ENCODE peak calls at places on chromosomes 11 and 22, in six cellular contexts. One of them, this sample, is unnamed.

GRCh38 chr22:49377306-49377705 is 450.4 kb downstream of the BRD1 start:
- DNase-seq in COR-L47: no peak
- DNase-seq in hypothalamus: no peak
- DNase-seq in body of pancreas: no peak
- DNase-seq in heart right ventricle: no peak
- DNase-seq in EH: no peak
- DNase-seq in this sample: no peak

GRCh38 chr11:32960553-32961164 is 55.0 kb upstream of the DEPDC7 start:
- DNase-seq in COR-L47: peak
- DNase-seq in hypothalamus: no peak
- DNase-seq in body of pancreas: no peak
- DNase-seq in heart right ventricle: no peak
- DNase-seq in EH: peak
- DNase-seq in this sample: peak

GRCh38 chr22:49276567-49276966 is 551.1 kb downstream of the BRD1 start:
- DNase-seq in COR-L47: no peak
- DNase-seq in hypothalamus: no peak
- DNase-seq in body of pancreas: no peak
- DNase-seq in heart right ventricle: no peak
- DNase-seq in EH: no peak
- DNase-seq in this sample: no peak

GRCh38 chr22:39556970-39557811 is 13.4 kb upstream of the CACNA1I start:
- DNase-seq in COR-L47: peak
- DNase-seq in hypothalamus: no peak
- DNase-seq in body of pancreas: no peak
- DNase-seq in heart right ventricle: no peak
- DNase-seq in EH: peak
- DNase-seq in this sample: no peak

GRCh38 chr11:34232810-34233209 is 125.0 kb downstream of the ABTB2 start:
- DNase-seq in COR-L47: no peak
- DNase-seq in hypothalamus: no peak
- DNase-seq in body of pancreas: no peak
- DNase-seq in heart right ventricle: no peak
- DNase-seq in EH: no peak
- DNase-seq in this sample: no peak

GRCh38 chr22:42294034-42294985 is 23.9 kb upstream of the TCF20 start:
- DNase-seq in COR-L47: peak
- DNase-seq in hypothalamus: no peak
- DNase-seq in body of pancreas: peak
- DNase-seq in heart right ventricle: peak
- DNase-seq in EH: peak
- DNase-seq in this sample: peak

GRCh38 chr22:38176170-38176741 is 5.4 kb downstream of the PLA2G6 start:
- DNase-seq in COR-L47: no peak
- DNase-seq in hypothalamus: no peak
- DNase-seq in body of pancreas: peak
- DNase-seq in heart right ventricle: peak
- DNase-seq in EH: peak
- DNase-seq in this sample: no peak

GRCh38 chr11:128482512-128483191 is 104.7 kb downstream of the ETS1 start:
- DNase-seq in COR-L47: no peak
- DNase-seq in hypothalamus: no peak
- DNase-seq in body of pancreas: no peak
- DNase-seq in heart right ventricle: no peak
- DNase-seq in EH: peak
- DNase-seq in this sample: no peak

GRCh38 chr11:13550761-13551160 is 55.0 kb upstream of the PTH start:
- DNase-seq in COR-L47: no peak
- DNase-seq in hypothalamus: no peak
- DNase-seq in body of pancreas: no peak
- DNase-seq in heart right ventricle: no peak
- DNase-seq in EH: no peak
- DNase-seq in this sample: no peak

GRCh38 chr11:132032555-132032954 is 662.1 kb downstream of the NTM start:
- DNase-seq in COR-L47: no peak
- DNase-seq in hypothalamus: no peak
- DNase-seq in body of pancreas: no peak
- DNase-seq in heart right ventricle: no peak
- DNase-seq in EH: peak
- DNase-seq in this sample: no peak

GRCh38 chr11:16612801-16613400 is 125.5 kb upstream of the C11orf58 start:
- DNase-seq in COR-L47: no peak
- DNase-seq in hypothalamus: no peak
- DNase-seq in body of pancreas: peak
- DNase-seq in heart right ventricle: peak
- DNase-seq in EH: peak
- DNase-seq in this sample: no peak

GRCh38 chr11:16843307-16843706 is 104.9 kb downstream of the C11orf58 start:
- DNase-seq in COR-L47: peak
- DNase-seq in hypothalamus: no peak
- DNase-seq in body of pancreas: peak
- DNase-seq in heart right ventricle: no peak
- DNase-seq in EH: no peak
- DNase-seq in this sample: peak

GRCh38 chr11:9260182-9261146 is 4.7 kb downstream of the DENND5A start:
- DNase-seq in COR-L47: no peak
- DNase-seq in hypothalamus: no peak
- DNase-seq in body of pancreas: no peak
- DNase-seq in heart right ventricle: no peak
- DNase-seq in EH: no peak
- DNase-seq in this sample: no peak

GRCh38 chr22:28792491-28793383 is 7.6 kb downstream of the XBP1 start:
- DNase-seq in COR-L47: no peak
- DNase-seq in hypothalamus: no peak
- DNase-seq in body of pancreas: peak
- DNase-seq in heart right ventricle: no peak
- DNase-seq in EH: no peak
- DNase-seq in this sample: no peak

GRCh38 chr11:27282806-27283205 is 80.2 kb downstream of the CCDC34 start:
- DNase-seq in COR-L47: no peak
- DNase-seq in hypothalamus: no peak
- DNase-seq in body of pancreas: no peak
- DNase-seq in heart right ventricle: no peak
- DNase-seq in EH: peak
- DNase-seq in this sample: no peak

GRCh38 chr11:125331357-125331756 is 164.7 kb downstream of the FEZ1 start:
- DNase-seq in COR-L47: no peak
- DNase-seq in hypothalamus: no peak
- DNase-seq in body of pancreas: no peak
- DNase-seq in heart right ventricle: no peak
- DNase-seq in EH: no peak
- DNase-seq in this sample: no peak

GRCh38 chr22:22070371-22070824 is 87.8 kb upstream of the TOP3B start:
- DNase-seq in COR-L47: no peak
- DNase-seq in hypothalamus: no peak
- DNase-seq in body of pancreas: no peak
- DNase-seq in heart right ventricle: no peak
- DNase-seq in EH: peak
- DNase-seq in this sample: no peak

GRCh38 chr11:48122656-48123055 is 94.0 kb upstream of the OR4B1 start:
- DNase-seq in COR-L47: no peak
- DNase-seq in hypothalamus: no peak
- DNase-seq in body of pancreas: no peak
- DNase-seq in heart right ventricle: no peak
- DNase-seq in EH: no peak
- DNase-seq in this sample: no peak

GRCh38 chr11:8671651-8672062 is 10.8 kb downstream of the TRIM66 start:
- DNase-seq in COR-L47: peak
- DNase-seq in hypothalamus: no peak
- DNase-seq in body of pancreas: peak
- DNase-seq in heart right ventricle: peak
- DNase-seq in EH: no peak
- DNase-seq in this sample: no peak

GRCh38 chr11:133082453-133082781 is 449.9 kb downstream of the OPCML start:
- DNase-seq in COR-L47: no peak
- DNase-seq in hypothalamus: peak
- DNase-seq in body of pancreas: peak
- DNase-seq in heart right ventricle: peak
- DNase-seq in EH: peak
- DNase-seq in this sample: no peak

GRCh38 chr11:86804871-86805415 is 4.6 kb downstream of the PRSS23 start:
- DNase-seq in COR-L47: no peak
- DNase-seq in hypothalamus: no peak
- DNase-seq in body of pancreas: no peak
- DNase-seq in heart right ventricle: no peak
- DNase-seq in EH: no peak
- DNase-seq in this sample: no peak

GRCh38 chr11:115678942-115679341 is 174.7 kb upstream of the CADM1 start:
- DNase-seq in COR-L47: no peak
- DNase-seq in hypothalamus: no peak
- DNase-seq in body of pancreas: no peak
- DNase-seq in heart right ventricle: peak
- DNase-seq in EH: no peak
- DNase-seq in this sample: peak

GRCh38 chr11:11552688-11553087 is 69.1 kb downstream of the GALNT18 start:
- DNase-seq in COR-L47: no peak
- DNase-seq in hypothalamus: no peak
- DNase-seq in body of pancreas: no peak
- DNase-seq in heart right ventricle: no peak
- DNase-seq in EH: no peak
- DNase-seq in this sample: peak

GRCh38 chr11:35484435-35484834 is 41.0 kb downstream of the PAMR1 start:
- DNase-seq in COR-L47: no peak
- DNase-seq in hypothalamus: no peak
- DNase-seq in body of pancreas: no peak
- DNase-seq in heart right ventricle: no peak
- DNase-seq in EH: peak
- DNase-seq in this sample: no peak

GRCh38 chr22:17198188-17199130 is 20.8 kb downstream of the ADA2 start:
- DNase-seq in COR-L47: no peak
- DNase-seq in hypothalamus: no peak
- DNase-seq in body of pancreas: no peak
- DNase-seq in heart right ventricle: peak
- DNase-seq in EH: no peak
- DNase-seq in this sample: peak

GRCh38 chr11:45104006-45104789 is 42.2 kb upstream of the PRDM11 start:
- DNase-seq in COR-L47: no peak
- DNase-seq in hypothalamus: no peak
- DNase-seq in body of pancreas: no peak
- DNase-seq in heart right ventricle: no peak
- DNase-seq in EH: no peak
- DNase-seq in this sample: no peak

GRCh38 chr22:27820896-27821866 is 19.6 kb upstream of the MN1 start:
- DNase-seq in COR-L47: no peak
- DNase-seq in hypothalamus: no peak
- DNase-seq in body of pancreas: peak
- DNase-seq in heart right ventricle: no peak
- DNase-seq in EH: no peak
- DNase-seq in this sample: no peak

GRCh38 chr22:24181088-24181995 is at the start of gene SUSD2:
- DNase-seq in COR-L47: no peak
- DNase-seq in hypothalamus: no peak
- DNase-seq in body of pancreas: peak
- DNase-seq in heart right ventricle: no peak
- DNase-seq in EH: peak
- DNase-seq in this sample: peak

GRCh38 chr11:67437082-67437821 is at the start of gene PTPRCAP:
- DNase-seq in COR-L47: no peak
- DNase-seq in hypothalamus: no peak
- DNase-seq in body of pancreas: no peak
- DNase-seq in heart right ventricle: no peak
- DNase-seq in EH: no peak
- DNase-seq in this sample: peak

GRCh38 chr22:28231423-28231822 is 312.4 kb upstream of the PITPNB start:
- DNase-seq in COR-L47: no peak
- DNase-seq in hypothalamus: no peak
- DNase-seq in body of pancreas: no peak
- DNase-seq in heart right ventricle: no peak
- DNase-seq in EH: peak
- DNase-seq in this sample: no peak

GRCh38 chr22:24319451-24319850 is 48.8 kb downstream of the SPECC1L start:
- DNase-seq in COR-L47: no peak
- DNase-seq in hypothalamus: no peak
- DNase-seq in body of pancreas: no peak
- DNase-seq in heart right ventricle: no peak
- DNase-seq in EH: peak
- DNase-seq in this sample: no peak

GRCh38 chr11:85976525-85976924 is 92.4 kb downstream of the PICALM start:
- DNase-seq in COR-L47: no peak
- DNase-seq in hypothalamus: no peak
- DNase-seq in body of pancreas: no peak
- DNase-seq in heart right ventricle: no peak
- DNase-seq in EH: no peak
- DNase-seq in this sample: no peak